ENCODE peak calls at places on chromosomes 6 and 20, in five cellular contexts. B is HCT116, U is neural progenitor cell, N is pancreas, R is endothelial cell. L is an unnamed sample.

GRCh38 chr20:41032243-41032642 is 3.6 kb downstream of the TOP1 start:
- DNase-seq in B (no peak), U (no peak), N (no peak), R (no peak), L (no peak)

GRCh38 chr6:51844391-51844735 is 243.1 kb downstream of the PKHD1 start:
- DNase-seq in B (no peak), U (peak), N (no peak), R (peak), L (no peak)

GRCh38 chr20:63253065-63253437 is 1.2 kb downstream of the NKAIN4 start:
- DNase-seq in B (no peak), U (no peak), N (no peak), R (no peak), L (no peak)

GRCh38 chr6:38184780-38185080 is 365.2 kb downstream of the ZFAND3 start:
- DNase-seq in B (no peak), U (no peak), N (no peak), R (no peak), L (peak)

GRCh38 chr6:3228791-3229565 is 1.5 kb upstream of the TUBB2B start:
- DNase-seq in B (no peak), U (peak), N (no peak), R (peak), L (peak)

GRCh38 chr6:28906674-28907073 is 17.1 kb downstream of the TRIM27 start:
- DNase-seq in B (no peak), U (no peak), N (no peak), R (no peak), L (no peak)

GRCh38 chr6:116945809-116946208 is 68.8 kb downstream of the RFX6 start:
- DNase-seq in B (no peak), U (no peak), N (no peak), R (no peak), L (no peak)

GRCh38 chr6:73418081-73418741 is 23.6 kb downstream of the DDX43 start:
- DNase-seq in B (no peak), U (no peak), N (no peak), R (no peak), L (no peak)

GRCh38 chr6:3869632-3870527 is 20.7 kb downstream of the FAM50B start:
- DNase-seq in B (no peak), U (no peak), N (no peak), R (no peak), L (no peak)

GRCh38 chr20:12394786-12395185 is 477.1 kb downstream of the BTBD3 start:
- DNase-seq in B (no peak), U (peak), N (peak), R (no peak), L (no peak)
- TF ChIP-seq CTCF in B (no peak), U (no peak), N (no peak), R (no peak), L (no peak)

DNA sequence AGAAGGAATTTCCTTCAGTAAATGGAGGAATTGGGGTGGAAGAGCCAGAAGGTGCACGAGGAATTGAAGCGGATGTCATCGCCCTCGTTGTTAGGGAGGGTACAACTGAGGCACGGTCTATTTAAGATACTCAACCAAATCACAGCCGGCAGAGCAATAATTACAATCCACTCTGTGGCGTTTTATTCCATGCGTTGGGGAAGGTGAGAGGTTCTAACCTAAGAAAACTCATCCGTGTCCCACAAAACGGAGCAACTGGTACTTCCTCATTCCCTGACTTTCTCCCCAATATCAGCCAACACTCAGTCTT is 802 bp upstream of the RRBP1 start:
- DNase-seq in B (no peak), U (no peak), N (no peak), R (no peak), L (no peak)
- TF ChIP-seq CTCF in B (no peak), U (no peak), N (no peak), R (peak), L (no peak)

GRCh38 chr6:6057442-6058053 is 50.8 kb upstream of the NRN1 start:
- DNase-seq in B (peak), U (peak), N (no peak), R (peak), L (no peak)
- TF ChIP-seq CTCF in B (peak), U (peak), N (no peak), R (peak), L (peak)

DNA sequence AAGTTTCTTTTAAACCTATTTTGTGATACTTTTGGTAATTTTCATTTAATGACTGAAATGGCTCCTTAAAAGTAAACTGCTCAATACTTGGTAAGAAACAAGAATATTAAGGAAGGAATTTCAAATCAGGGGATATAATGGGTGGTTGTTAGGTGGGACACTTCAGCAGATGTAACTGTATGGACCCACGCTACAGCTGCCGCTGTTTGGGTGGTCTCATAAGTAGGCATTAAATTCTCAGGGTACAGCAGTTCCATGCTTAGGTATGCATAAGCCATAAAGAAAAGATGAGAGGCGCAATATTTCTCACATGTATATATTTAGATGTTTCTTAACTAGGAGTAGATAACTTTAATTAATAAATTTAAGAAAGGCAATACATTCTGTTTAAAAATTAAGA is 35.0 kb downstream of the COL19A1 start:
- DNase-seq in B (no peak), U (no peak), N (no peak), R (no peak), L (no peak)
- TF ChIP-seq CTCF in B (no peak), U (no peak), N (no peak), R (no peak), L (no peak)